ENCODE peak calls at places on chromosomes 5 and 9, in four cellular contexts. H is CD8-positive, alpha-beta memory T cell; N is prostate gland; G is MG63. I is an unnamed sample.

GRCh38 chr5:16970826-16971225 is 34.7 kb upstream of the MYO10 start:
- DNase-seq in N (no peak), H (no peak), G (no peak), I (no peak)

GRCh38 chr5:13660072-13660471 is 284.4 kb downstream of the DNAH5 start:
- DNase-seq in H (no peak), N (no peak), G (no peak), I (no peak)

GRCh38 chr5:538271-538771 is 14.1 kb upstream of the SLC9A3 start:
- DNase-seq in H (no peak), N (no peak), G (no peak), I (no peak)

GRCh38 chr9:133106511-133107244 is 14.4 kb downstream of the RALGDS start:
- DNase-seq in H (no peak), N (no peak), G (no peak), I (no peak)

GRCh38 chr9:113650207-113651131 is 186.9 kb downstream of the RGS3 start:
- DNase-seq in G (no peak), N (no peak), H (no peak), I (peak)

GRCh38 chr5:141182248-141182647 is at the start of gene PCDHB16:
- DNase-seq in H (no peak), N (no peak), G (peak), I (no peak)

GRCh38 chr5:171534009-171534895 is 114.8 kb downstream of the FGF18 start:
- DNase-seq in H (no peak), N (no peak), G (no peak), I (peak)

GRCh38 chr9:33167949-33168535 is 906 bp upstream of the B4GALT1 start:
- DNase-seq in G (no peak), H (peak), N (no peak), I (peak)

GRCh38 chr5:91162534-91163381 is 220.4 kb downstream of the ARRDC3 start:
- DNase-seq in N (peak), G (peak), H (peak), I (peak)

GRCh38 chr5:2511131-2511530 is 240.3 kb downstream of the IRX2 start:
- DNase-seq in H (no peak), N (no peak), G (no peak), I (no peak)

GRCh38 chr5:58411372-58411771 is 48.5 kb downstream of the PLK2 start:
- DNase-seq in G (no peak), N (no peak), H (no peak), I (no peak)

GRCh38 chr5:10111575-10111974 is 138.1 kb downstream of the ATPSCKMT start:
- DNase-seq in G (peak), N (no peak), H (no peak), I (peak)

GRCh38 chr5:102958481-102959011 is 161.4 kb downstream of the GIN1 start:
- DNase-seq in G (no peak), H (no peak), N (no peak), I (peak)

GRCh38 chr5:108523360-108523759 is 141.5 kb upstream of the FBXL17 start:
- DNase-seq in G (no peak), N (no peak), H (no peak), I (no peak)

GRCh38 chr5:34833991-34834793 is 4.8 kb upstream of the TTC23L start:
- DNase-seq in N (no peak), H (no peak), G (no peak), I (no peak)

GRCh38 chr5:95822408-95823240 is at the start of gene GLRX:
- DNase-seq in N (peak), G (peak), H (peak), I (peak)

GRCh38 chr5:177312649-177313181 is 1.0 kb upstream of the MXD3 start:
- DNase-seq in N (no peak), G (peak), H (no peak), I (peak)

GRCh38 chr9:76603448-76603895 is 144.5 kb downstream of the GCNT1 start:
- DNase-seq in G (peak), N (no peak), H (no peak), I (no peak)

GRCh38 chr5:148903587-148903986 is 77.2 kb downstream of the ADRB2 start:
- DNase-seq in G (no peak), H (no peak), N (no peak), I (no peak)

GRCh38 chr5:108146222-108146621 is 235.7 kb downstream of the FBXL17 start:
- DNase-seq in G (no peak), N (no peak), H (no peak), I (no peak)

GRCh38 chr9:129323999-129324553 is 146.0 kb upstream of the IER5L start:
- DNase-seq in N (no peak), H (no peak), G (no peak), I (no peak)

GRCh38 chr5:31823477-31823876 is 184.5 kb downstream of the PDZD2 start:
- DNase-seq in N (no peak), H (no peak), G (no peak), I (no peak)

DNA sequence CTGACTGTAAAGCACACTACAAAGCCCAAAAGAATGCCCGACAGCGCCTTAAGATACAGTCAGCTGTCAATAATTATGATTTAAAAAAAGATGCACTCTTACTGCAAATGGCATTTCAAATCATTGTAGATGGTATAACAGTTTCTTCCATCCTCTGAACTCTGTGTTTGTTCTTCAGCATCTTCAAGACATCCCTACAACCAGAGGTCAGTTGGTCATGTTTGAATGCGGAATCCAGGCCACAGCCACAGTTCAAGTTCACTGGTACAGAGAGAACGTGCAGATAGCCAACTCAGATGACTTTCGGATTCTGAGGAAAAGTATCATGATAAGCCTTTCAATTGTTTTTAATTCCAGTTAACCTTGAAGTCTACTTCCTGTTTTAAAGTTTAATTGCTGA is 8.7 kb upstream of the MYOT start:
- DNase-seq in H (no peak), G (no peak), N (no peak), I (no peak)
- H3K4me3 ChIP-seq in H (no peak), G (no peak), N (no peak), I (no peak)

DNA sequence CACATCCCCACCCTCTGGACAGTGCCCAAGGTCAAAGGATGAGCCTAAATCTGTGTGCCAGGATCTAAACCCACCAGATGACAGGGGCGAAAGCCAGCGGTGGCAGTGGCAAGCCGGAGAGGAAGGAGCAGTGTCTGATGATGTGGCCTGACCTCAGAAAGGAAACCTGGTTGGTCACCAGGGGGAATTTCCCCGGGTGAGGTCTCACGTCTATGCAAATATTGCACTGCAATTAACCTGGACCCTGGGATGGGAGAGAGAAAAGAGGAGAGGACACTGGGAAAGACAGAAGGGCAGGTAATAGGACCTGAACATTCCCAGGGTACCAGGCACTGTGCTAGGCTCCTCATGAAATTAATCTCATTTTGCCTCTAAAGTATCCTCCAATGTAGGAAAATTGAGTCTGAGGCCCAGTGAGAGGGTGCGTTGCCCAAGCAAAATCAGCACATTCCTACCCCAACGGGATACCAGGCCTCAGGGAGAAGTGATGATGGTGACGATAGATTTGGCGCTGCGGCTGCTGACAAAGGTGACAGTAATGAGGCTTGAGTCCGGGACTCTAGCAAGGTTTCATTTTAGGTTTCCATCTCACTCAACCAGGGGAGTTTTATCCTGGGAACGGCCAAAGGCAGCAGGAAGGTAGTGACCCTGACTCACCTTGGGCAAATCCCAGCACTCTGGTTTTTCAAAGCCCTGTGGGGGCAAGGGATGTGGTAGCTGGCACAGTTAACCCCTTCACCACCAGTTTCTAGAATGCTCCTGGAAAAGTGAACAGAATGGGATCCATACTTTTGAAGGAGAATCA is 13.4 kb upstream of the TNIP1 start:
- DNase-seq in N (no peak), H (peak), G (peak), I (no peak)
- H3K4me3 ChIP-seq in N (no peak), H (peak), G (no peak), I (no peak)

GRCh38 chr5:37717276-37717612 is 122.6 kb downstream of the GDNF start:
- DNase-seq in G (no peak), H (no peak), N (no peak), I (no peak)
- H3K4me3 ChIP-seq in G (no peak), H (no peak), N (no peak), I (peak)

GRCh38 chr5:76818844-76819831 is at the start of gene F2RL1:
- DNase-seq in N (peak), G (peak), H (peak), I (no peak)
- H3K4me3 ChIP-seq in N (peak), G (peak), H (peak), I (no peak)

GRCh38 chr9:71746753-71747115 is 21.6 kb downstream of the CEMIP2 start:
- DNase-seq in H (no peak), G (no peak), N (no peak), I (no peak)
- H3K4me3 ChIP-seq in H (no peak), G (no peak), N (no peak), I (no peak)

GRCh38 chr9:14992025-14992424 is 81.8 kb upstream of the FREM1 start:
- DNase-seq in N (no peak), H (no peak), G (no peak), I (no peak)

GRCh38 chr9:14993891-14994554 is 83.8 kb upstream of the FREM1 start:
- DNase-seq in H (no peak), G (no peak), N (no peak), I (no peak)

GRCh38 chr9:14994738-14995137 is 84.5 kb upstream of the FREM1 start:
- DNase-seq in H (no peak), G (no peak), N (no peak), I (no peak)

GRCh38 chr9:14992516-14992915 is 82.3 kb upstream of the FREM1 start:
- DNase-seq in G (peak), H (no peak), N (no peak), I (no peak)

GRCh38 chr9:14993061-14993800 is 83.0 kb upstream of the FREM1 start:
- DNase-seq in H (peak), N (peak), G (peak), I (no peak)
- H3K4me3 ChIP-seq in H (peak), N (peak), G (peak), I (no peak)

GRCh38 chr5:29984153-29984534 is 1209.3 kb upstream of the CDH6 start:
- DNase-seq in G (no peak), H (no peak), N (no peak), I (no peak)

GRCh38 chr5:29983528-29984152 is 1209.8 kb upstream of the CDH6 start:
- DNase-seq in G (no peak), N (no peak), H (no peak), I (no peak)

DNA sequence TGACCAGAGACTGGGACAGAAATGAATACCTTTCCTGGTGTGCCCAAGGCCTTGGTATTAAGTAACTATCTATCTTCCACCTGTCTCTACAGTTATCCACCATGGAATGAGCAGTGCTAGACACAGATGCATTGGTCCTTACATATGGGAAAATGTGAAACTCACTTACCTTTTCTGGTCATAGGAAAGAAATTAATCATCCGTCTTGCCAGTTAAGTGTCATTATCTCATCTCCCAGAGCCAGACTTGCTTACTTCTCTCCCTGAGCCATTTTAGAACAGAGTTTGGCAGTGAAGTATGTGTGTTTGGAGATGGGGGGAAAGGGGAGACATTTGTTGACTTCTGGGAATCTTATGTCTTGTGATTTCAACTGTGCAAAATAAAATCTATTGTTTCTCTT is 1211.0 kb upstream of the CDH6 start:
- DNase-seq in H (no peak), G (no peak), N (no peak), I (no peak)
- H3K4me3 ChIP-seq in H (no peak), G (no peak), N (no peak), I (no peak)

GRCh38 chr5:35884789-35885172 is 28.1 kb downstream of the IL7R start:
- DNase-seq in G (no peak), N (no peak), H (no peak), I (no peak)
- H3K4me3 ChIP-seq in G (no peak), N (no peak), H (no peak), I (no peak)

DNA sequence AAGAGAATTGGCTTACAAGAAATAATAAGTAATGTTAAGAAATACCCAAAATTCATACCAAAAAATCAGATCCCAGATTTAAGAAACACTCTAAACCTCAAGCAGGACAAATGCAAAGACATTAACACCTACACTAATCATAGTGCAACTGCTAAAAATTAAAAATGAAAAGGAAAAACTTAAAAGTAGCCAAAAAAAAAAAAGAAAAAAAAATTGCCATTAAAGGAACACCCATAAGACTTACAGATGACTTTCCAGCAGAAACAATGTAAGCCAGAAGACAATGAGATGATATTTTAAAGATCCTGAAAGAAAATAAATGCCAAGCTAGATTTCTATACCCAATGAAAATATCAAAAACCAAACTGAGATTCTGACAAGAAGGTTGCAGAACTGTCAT is 101.5 kb downstream of the DENND1A start:
- DNase-seq in H (no peak), G (no peak), N (no peak), I (no peak)
- H3K4me3 ChIP-seq in H (no peak), G (no peak), N (no peak), I (no peak)